ENCODE peak calls at places on chromosomes 5 and 9, in seven cellular contexts. Q, A, Z, E, M, P and U are unnamed samples.

GRCh38 chr5:134975078-134975715 is 7.5 kb downstream of the CATSPER3 start:
- DNase-seq in E (no peak), A (no peak), P (no peak), M (no peak), Z (no peak), Q (peak), U (no peak)

GRCh38 chr5:149586708-149587318 is 5.5 kb downstream of the ARHGEF37 start:
- DNase-seq in P (no peak), A (no peak), Q (no peak), Z (no peak), E (no peak), M (peak), U (peak)

GRCh38 chr5:170809551-170809950 is 26.0 kb downstream of the GABRP start:
- DNase-seq in A (peak), Z (no peak), Q (no peak), P (peak), E (peak), M (peak), U (peak)

GRCh38 chr5:9370256-9370655 is 175.6 kb downstream of the SEMA5A start:
- DNase-seq in Z (no peak), P (no peak), M (no peak), E (no peak), A (no peak), Q (no peak), U (no peak)

GRCh38 chr9:1875921-1876448 is 139.2 kb upstream of the SMARCA2 start:
- DNase-seq in A (no peak), E (no peak), Z (peak), P (no peak), M (no peak), Q (no peak), U (no peak)

GRCh38 chr5:73969195-73970059 is 343.4 kb downstream of the ARHGEF28 start:
- DNase-seq in Z (no peak), M (no peak), Q (no peak), A (no peak), E (no peak), P (no peak), U (no peak)

GRCh38 chr9:6029581-6029980 is 14.2 kb upstream of the RANBP6 start:
- DNase-seq in A (no peak), Z (no peak), M (no peak), P (no peak), E (no peak), Q (no peak), U (no peak)

GRCh38 chr5:136598901-136599300 is 233.6 kb upstream of the TRPC7 start:
- DNase-seq in M (no peak), Z (no peak), P (no peak), A (no peak), E (no peak), Q (no peak), U (no peak)

GRCh38 chr5:33238826-33239670 is 201.7 kb upstream of the TARS1 start:
- DNase-seq in Z (no peak), E (no peak), Q (no peak), A (no peak), M (no peak), P (no peak), U (no peak)

GRCh38 chr9:93596399-93596798 is 20.0 kb downstream of the PHF2 start:
- DNase-seq in A (no peak), P (no peak), Z (no peak), M (no peak), E (no peak), Q (no peak), U (no peak)

GRCh38 chr5:1008451-1009358 is at the start of gene NKD2:
- DNase-seq in Z (no peak), Q (no peak), P (no peak), E (peak), M (peak), A (no peak), U (no peak)

GRCh38 chr5:112386716-112387115 is 32.4 kb downstream of the EPB41L4A start:
- DNase-seq in Z (no peak), M (no peak), P (no peak), A (no peak), E (no peak), Q (no peak), U (no peak)

GRCh38 chr5:117103703-117104102 is 529.1 kb upstream of the SEMA6A start:
- DNase-seq in E (no peak), M (peak), Q (no peak), A (no peak), Z (no peak), P (no peak), U (no peak)

GRCh38 chr5:5386329-5386728 is 36.1 kb upstream of the ICE1 start:
- DNase-seq in M (no peak), P (no peak), E (no peak), A (no peak), Q (no peak), Z (no peak), U (no peak)

GRCh38 chr5:89179761-89180160 is 296.8 kb upstream of the MEF2C start:
- DNase-seq in P (no peak), E (no peak), Q (no peak), M (no peak), A (no peak), Z (no peak), U (no peak)
- TF ChIP-seq JUND in P (no peak), E (no peak), Q (no peak), M (no peak), A (no peak), Z (no peak), U (no peak)

GRCh38 chr5:174503461-174504265 is 220.7 kb upstream of the MSX2 start:
- DNase-seq in Q (no peak), M (no peak), A (peak), E (no peak), Z (no peak), P (no peak), U (peak)
- TF ChIP-seq JUND in Q (no peak), M (no peak), A (peak), E (no peak), Z (no peak), P (no peak), U (peak)

DNA sequence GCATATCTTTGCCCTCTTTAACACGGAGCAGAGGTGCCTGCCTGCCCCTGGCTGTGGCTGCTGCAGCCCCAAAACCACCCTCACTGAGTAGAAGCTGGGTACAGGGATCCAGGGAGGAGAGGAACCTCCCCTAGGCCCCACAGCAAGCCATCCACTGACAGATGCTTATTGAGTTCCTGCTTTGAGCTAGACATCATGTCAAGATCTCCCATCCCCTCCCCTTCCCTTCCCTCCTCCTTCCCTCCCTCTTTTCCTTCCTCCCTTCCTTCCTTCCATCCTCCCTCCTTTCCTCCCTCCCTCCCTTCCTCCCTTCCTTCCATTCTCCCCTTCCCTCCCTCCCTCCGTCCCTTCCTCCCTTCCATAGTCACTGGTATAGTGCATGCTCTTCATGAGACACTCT is 29.3 kb downstream of the GOLGA2 start:
- DNase-seq in A (no peak), M (no peak), P (no peak), Z (no peak), E (no peak), Q (no peak), U (no peak)
- TF ChIP-seq JUND in A (no peak), M (no peak), P (no peak), Z (no peak), E (no peak), Q (no peak), U (no peak)

DNA sequence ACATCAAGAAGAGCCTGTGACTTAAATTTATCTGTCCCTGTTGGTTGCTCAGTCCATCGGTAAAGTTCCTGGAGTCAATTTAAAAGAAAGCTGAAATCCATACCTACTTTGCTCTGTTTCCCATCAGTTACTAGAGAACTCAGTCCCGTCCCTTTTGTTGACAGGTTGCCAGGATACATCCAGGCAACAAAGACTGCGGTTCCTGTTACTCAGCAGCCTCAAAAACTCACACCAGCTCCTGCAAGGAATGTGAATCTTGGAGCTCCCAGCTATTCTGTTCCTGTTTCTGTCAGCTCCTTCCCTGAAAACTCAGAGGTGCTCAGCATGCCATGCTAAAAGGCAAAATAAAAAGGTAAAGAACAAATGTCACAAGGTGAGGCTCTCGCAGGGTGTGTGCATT is at the start of gene ZNF474:
- DNase-seq in P (peak), Z (no peak), E (peak), Q (no peak), A (peak), M (no peak), U (peak)
- TF ChIP-seq JUND in P (no peak), Z (no peak), E (no peak), Q (no peak), A (no peak), M (no peak), U (no peak)

DNA sequence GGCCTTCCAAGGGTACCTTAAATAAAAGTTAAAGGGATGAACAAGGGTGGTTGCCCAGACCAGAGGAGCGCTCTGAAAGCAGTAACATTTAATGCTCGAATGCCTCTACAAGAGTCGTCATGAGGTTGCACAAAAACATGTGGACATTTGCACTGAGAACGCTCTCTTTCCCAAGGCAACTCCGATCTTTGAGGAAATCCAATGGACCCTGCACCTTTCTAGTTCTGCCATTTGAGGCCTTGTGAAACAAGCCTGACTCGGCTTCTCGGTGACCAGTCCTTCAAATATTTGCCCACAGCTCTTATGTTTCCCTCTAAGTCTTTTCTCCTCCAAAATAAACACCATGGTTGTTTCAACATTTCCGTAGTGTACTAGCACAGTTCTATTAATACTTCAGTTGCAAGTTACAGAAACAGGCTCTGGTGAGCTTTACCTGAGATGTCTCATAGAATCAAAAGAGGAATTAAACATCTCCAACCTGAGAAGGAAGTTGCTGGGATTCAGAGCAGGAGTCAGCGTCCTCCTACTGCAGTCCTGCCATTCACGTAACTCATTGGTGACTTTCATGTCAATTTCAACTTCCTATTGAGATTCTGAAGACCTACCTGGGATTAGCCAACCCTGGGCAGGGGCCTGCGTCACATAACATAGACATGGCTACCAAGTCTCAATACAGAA is 168.8 kb upstream of the RAI14 start:
- DNase-seq in E (no peak), Z (no peak), A (no peak), P (no peak), Q (peak), M (no peak), U (peak)
- TF ChIP-seq JUND in E (no peak), Z (no peak), A (no peak), P (no peak), Q (peak), M (no peak), U (no peak)

DNA sequence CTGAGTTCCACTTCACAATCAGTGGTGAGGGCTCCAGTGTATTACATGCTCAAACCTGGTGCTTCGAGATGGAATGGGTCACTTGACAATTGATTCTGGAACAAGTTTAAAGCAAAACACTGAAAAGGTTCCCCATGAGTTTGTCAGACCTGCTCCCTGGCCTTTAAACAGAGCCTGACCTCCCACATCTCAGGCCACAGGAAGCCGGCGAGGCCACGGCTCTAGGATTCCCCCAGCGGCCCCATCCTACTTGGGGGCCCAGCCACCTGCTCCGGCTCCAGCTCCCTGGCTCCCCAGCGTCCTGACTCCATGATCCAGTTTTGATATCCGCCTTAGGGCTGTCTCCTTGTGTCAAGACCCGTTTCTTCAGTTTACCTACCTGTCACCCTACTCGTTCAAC is 62.0 kb downstream of the TTLL11 start:
- DNase-seq in Q (no peak), Z (no peak), P (no peak), M (no peak), A (no peak), E (no peak), U (no peak)
- TF ChIP-seq JUND in Q (no peak), Z (no peak), P (no peak), M (no peak), A (no peak), E (no peak), U (no peak)

GRCh38 chr5:77744116-77744515 is 32.0 kb downstream of the TBCA start:
- DNase-seq in A (no peak), M (no peak), P (no peak), E (no peak), Q (no peak), Z (no peak), U (no peak)

GRCh38 chr5:77748160-77748559 is 28.0 kb downstream of the TBCA start:
- DNase-seq in Z (no peak), Q (no peak), A (no peak), P (no peak), M (no peak), E (peak), U (no peak)

GRCh38 chr5:77741608-77742007 is 34.5 kb downstream of the TBCA start:
- DNase-seq in A (no peak), Q (no peak), E (no peak), Z (no peak), M (no peak), P (no peak), U (no peak)

GRCh38 chr5:77743181-77743580 is 33.0 kb downstream of the TBCA start:
- DNase-seq in M (no peak), E (no peak), Q (no peak), P (no peak), A (no peak), Z (no peak), U (no peak)
- TF ChIP-seq JUND in M (no peak), E (no peak), Q (no peak), P (no peak), A (no peak), Z (no peak), U (no peak)

DNA sequence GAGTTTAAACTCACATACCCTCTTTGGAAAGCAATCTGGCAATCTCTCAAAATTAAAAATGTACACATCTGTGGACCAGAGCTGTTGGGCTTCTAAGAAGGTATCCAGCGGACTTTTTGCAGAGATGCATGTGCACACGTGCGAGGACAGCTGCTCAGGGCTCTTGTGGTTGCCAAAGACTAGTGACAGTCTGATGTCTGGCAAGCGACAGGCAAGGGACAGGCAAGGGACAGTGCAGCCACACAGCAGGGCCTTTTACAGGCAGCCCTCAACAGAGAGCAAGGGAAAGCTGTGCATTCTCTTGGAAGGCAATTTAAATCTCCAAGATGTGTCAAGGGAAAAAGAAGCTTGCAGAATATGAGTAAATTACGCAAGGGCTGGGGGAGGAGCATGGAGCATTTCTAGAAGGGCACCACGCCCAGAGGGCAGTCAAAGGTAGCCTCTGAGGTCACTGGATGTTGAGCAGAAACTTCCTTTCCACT is 9.2 kb downstream of the GFPT2 start:
- DNase-seq in P (no peak), A (no peak), Q (no peak), E (no peak), Z (no peak), M (peak), U (no peak)
- TF ChIP-seq JUND in P (no peak), A (no peak), Q (no peak), E (no peak), Z (no peak), M (no peak), U (no peak)